ENCODE peak calls at places on chromosomes 2 and 18, in five cellular contexts. X is fibroblast of lung, G is upper lobe of right lung, O is kidney epithelial cell, H is foreskin fibroblast. C is an unnamed sample.

GRCh38 chr2:241298554-241299165 is 16.8 kb downstream of the HDLBP start:
- DNase-seq in O (no peak), G (no peak), X (no peak), H (no peak), C (no peak)

GRCh38 chr2:152718909-152719645 is 657 bp downstream of the ARL6IP6 start:
- DNase-seq in X (peak), H (no peak), G (no peak), O (no peak), C (peak)

GRCh38 chr2:9335322-9335754 is 88.0 kb downstream of the ITGB1BP1 start:
- DNase-seq in H (no peak), O (no peak), G (no peak), X (no peak), C (no peak)

GRCh38 chr18:58776084-58776483 is 88.6 kb upstream of the ZNF532 start:
- DNase-seq in X (peak), H (no peak), G (no peak), O (no peak), C (no peak)

GRCh38 chr18:49658871-49659378 is 97.1 kb downstream of the LIPG start:
- DNase-seq in H (no peak), X (no peak), G (no peak), O (no peak), C (no peak)

GRCh38 chr2:12469053-12469625 is 247.6 kb upstream of the TRIB2 start:
- DNase-seq in O (no peak), X (no peak), H (no peak), G (no peak), C (peak)

GRCh38 chr2:26838121-26838906 is 9.6 kb upstream of the DPYSL5 start:
- DNase-seq in X (peak), O (peak), G (no peak), H (no peak), C (peak)

GRCh38 chr2:241967745-241968144 is 98.2 kb downstream of the RTP5 start:
- DNase-seq in O (no peak), H (no peak), X (no peak), G (no peak), C (no peak)

GRCh38 chr18:22250591-22250996 is 81.2 kb downstream of the GATA6 start:
- DNase-seq in X (peak), H (no peak), O (peak), G (no peak), C (no peak)

GRCh38 chr2:26043109-26043508 is 9.2 kb downstream of the RAB10 start:
- DNase-seq in X (no peak), H (no peak), G (no peak), O (no peak), C (no peak)

GRCh38 chr18:48364146-48364545 is 45.0 kb downstream of the ZBTB7C start:
- DNase-seq in G (no peak), O (no peak), X (no peak), H (no peak), C (no peak)
- TF ChIP-seq CTCF in G (no peak), O (no peak), X (no peak), H (no peak), C (no peak)

DNA sequence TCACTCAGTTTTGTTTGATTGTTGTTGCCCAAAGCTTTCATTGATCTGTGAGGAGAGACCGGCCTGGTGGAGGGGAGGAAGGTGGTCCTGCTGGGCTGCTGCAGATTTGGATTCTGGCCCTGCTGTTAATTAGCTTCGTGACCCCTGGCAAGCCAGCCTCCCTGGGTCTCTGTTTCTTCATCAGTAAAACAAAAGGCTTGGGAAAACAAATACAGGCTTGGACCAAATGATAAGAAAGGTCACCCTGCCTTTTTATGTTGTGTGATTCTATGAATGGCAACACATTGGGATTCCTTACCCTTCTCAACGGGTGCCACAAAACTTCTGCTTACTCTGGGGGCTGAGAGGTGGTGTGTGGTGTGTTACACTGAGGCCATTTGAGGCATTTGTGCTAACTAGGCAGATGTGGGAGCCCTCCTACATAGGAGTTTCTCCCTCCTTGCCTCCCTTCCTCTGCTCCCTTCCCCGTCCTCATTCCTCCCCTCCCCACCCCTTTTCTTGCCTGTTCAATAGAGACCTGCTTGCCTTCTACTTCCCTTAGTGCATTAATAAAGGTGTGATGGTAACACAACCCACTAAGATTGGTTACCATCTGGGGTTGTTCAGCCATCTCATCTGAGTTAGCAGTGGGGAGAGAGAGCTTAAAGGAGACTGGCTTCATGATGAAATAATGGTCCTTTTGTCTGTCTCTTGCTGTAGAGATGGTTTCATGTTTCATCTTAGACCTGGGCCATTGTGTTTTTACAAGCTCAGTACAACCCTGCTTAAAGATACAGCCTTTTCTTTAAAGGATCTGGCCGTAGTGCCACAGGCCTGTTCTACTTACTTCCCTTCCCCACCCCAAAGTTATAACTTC is 96.2 kb downstream of the TANC1 start:
- DNase-seq in X (peak), O (peak), G (no peak), H (peak), C (peak)
- H3K4me3 ChIP-seq in X (no peak), O (no peak), G (no peak), H (no peak), C (no peak)

GRCh38 chr18:45340884-45341283 is 274.4 kb upstream of the SLC14A2 start:
- DNase-seq in G (no peak), X (no peak), O (no peak), H (no peak), C (no peak)

GRCh38 chr18:45342166-45342565 is 273.1 kb upstream of the SLC14A2 start:
- DNase-seq in X (no peak), O (no peak), G (no peak), H (no peak), C (no peak)

GRCh38 chr18:45342653-45343052 is 272.6 kb upstream of the SLC14A2 start:
- DNase-seq in H (no peak), X (no peak), O (no peak), G (no peak), C (no peak)

GRCh38 chr18:45339819-45340550 is 275.3 kb upstream of the SLC14A2 start:
- DNase-seq in O (no peak), H (no peak), G (no peak), X (no peak), C (no peak)

GRCh38 chr18:45341454-45341853 is 273.8 kb upstream of the SLC14A2 start:
- DNase-seq in G (no peak), H (no peak), X (no peak), O (no peak), C (no peak)
- TF ChIP-seq CTCF in G (no peak), H (peak), X (no peak), O (no peak), C (peak)

DNA sequence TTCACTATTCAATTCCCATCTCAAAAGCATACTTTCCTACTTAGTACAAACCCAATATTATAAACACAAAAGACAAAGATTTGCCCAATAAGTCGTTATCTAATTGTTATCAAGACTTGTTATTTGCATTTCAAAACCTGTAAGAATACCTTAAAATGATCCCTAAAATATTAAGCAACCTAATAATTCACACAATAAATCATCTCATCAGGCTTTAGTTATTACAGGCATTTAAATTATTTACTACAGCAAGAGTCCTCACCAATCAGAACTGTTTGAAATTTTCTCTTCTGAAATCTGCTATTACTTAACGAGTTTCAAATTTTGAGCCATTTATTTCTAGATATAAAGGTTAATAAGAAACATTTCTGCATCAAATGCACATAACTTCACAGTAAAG is 1.6 kb downstream of the CCDC88A start:
- DNase-seq in X (peak), G (no peak), O (no peak), H (no peak), C (peak)
- H3K4me3 ChIP-seq in X (peak), G (peak), O (peak), H (peak), C (peak)

GRCh38 chr2:16071039-16071864 is 130.9 kb downstream of the MYCN start:
- DNase-seq in G (no peak), O (no peak), X (no peak), H (no peak), C (no peak)

GRCh38 chr2:16071865-16072637 is 131.7 kb downstream of the MYCN start:
- DNase-seq in H (no peak), X (no peak), G (no peak), O (no peak), C (no peak)

GRCh38 chr2:16073921-16074425 is 133.6 kb downstream of the MYCN start:
- DNase-seq in X (no peak), O (no peak), H (no peak), G (no peak), C (no peak)

GRCh38 chr2:16073471-16073870 is 133.1 kb downstream of the MYCN start:
- DNase-seq in X (no peak), G (no peak), H (no peak), O (no peak), C (no peak)

GRCh38 chr2:16072638-16073290 is 132.4 kb downstream of the MYCN start:
- DNase-seq in X (no peak), O (no peak), H (no peak), G (no peak), C (no peak)
- TF ChIP-seq CTCF in X (no peak), O (no peak), H (no peak), G (no peak), C (no peak)

DNA sequence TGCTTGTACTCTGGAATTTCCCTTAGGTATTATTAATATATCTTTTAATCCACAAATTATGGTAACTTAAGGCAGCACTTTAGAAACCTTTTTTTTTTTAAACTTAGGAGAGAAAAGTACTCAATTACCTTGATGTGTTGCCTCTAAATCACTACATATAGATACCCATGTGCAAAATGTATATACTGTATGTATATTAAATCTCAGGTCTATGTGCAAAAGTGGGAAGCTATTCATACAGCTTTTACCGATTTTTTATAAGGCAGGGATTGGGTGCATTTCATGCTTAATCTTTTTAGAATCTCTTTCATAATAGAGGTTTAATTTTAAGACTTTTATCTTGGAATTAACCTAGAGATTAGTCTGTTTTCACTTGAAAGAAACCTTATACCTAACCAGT is 3.4 kb downstream of the EML4 start:
- DNase-seq in O (no peak), H (no peak), G (no peak), X (no peak), C (no peak)
- H3K4me3 ChIP-seq in O (no peak), H (peak), G (peak), X (peak), C (peak)